ENCODE peak calls at places on chromosomes 3 and 15, in ten cellular contexts. K, N, I, P, B, Z, W, T, Q and U are unnamed samples.

GRCh38 chr3:186307594-186307993 is 54.4 kb downstream of the DGKG start:
- DNase-seq in K (peak; percentile 14), N (peak; percentile 34), I (no peak), P (no peak), B (no peak), Z (peak; percentile 47), W (no peak), T (peak; percentile 42), Q (no peak), U (no peak)

GRCh38 chr3:15291589-15292541 is 40.5 kb downstream of the SH3BP5 start:
- DNase-seq in K (peak; percentile 35), N (no peak), I (no peak), P (no peak), B (no peak), Z (no peak), W (no peak), T (no peak), Q (no peak), U (no peak)

GRCh38 chr15:70856884-70857546 is 3.1 kb upstream of the LARP6 start:
- DNase-seq in K (peak; percentile 65), N (peak; percentile 100), I (peak; percentile 79), P (no peak), B (no peak), Z (no peak), W (peak; percentile 68), T (peak; percentile 93), Q (no peak), U (peak; percentile 61)

GRCh38 chr3:54784021-54784420 is 143.8 kb downstream of the LRTM1 start:
- DNase-seq in K (peak; percentile 60), N (no peak), I (no peak), P (no peak), B (no peak), Z (no peak), W (no peak), T (no peak), Q (no peak), U (peak; percentile 15)

GRCh38 chr3:132180337-132180791 is 136.8 kb upstream of the ACP3 start:
- DNase-seq in K (peak; percentile 24), N (peak; percentile 45), I (no peak), P (no peak), B (no peak), Z (no peak), W (no peak), T (peak; percentile 55), Q (no peak), U (no peak)

GRCh38 chr15:75307778-75308390 is 25.2 kb downstream of the GOLGA6D start:
- DNase-seq in K (peak; percentile 84), N (peak; percentile 34), I (peak; percentile 65), P (peak; percentile 2), B (no peak), Z (peak; percentile 25), W (peak; percentile 69), T (no peak), Q (peak; percentile 72), U (peak; percentile 68)

GRCh38 chr15:80437492-80437891 is 33.3 kb downstream of the ARNT2 start:
- DNase-seq in K (no peak), N (no peak), I (no peak), P (no peak), B (no peak), Z (no peak), W (no peak), T (no peak), Q (peak; percentile 72), U (no peak)

GRCh38 chr3:155387571-155387970 is 94.1 kb upstream of the STRIT1 start:
- DNase-seq in K (no peak), N (no peak), I (no peak), P (no peak), B (no peak), Z (no peak), W (no peak), T (no peak), Q (no peak), U (no peak)

GRCh38 chr3:72555714-72556113 is 292.5 kb downstream of the SHQ1 start:
- DNase-seq in K (no peak), N (no peak), I (no peak), P (no peak), B (no peak), Z (no peak), W (no peak), T (no peak), Q (no peak), U (no peak)

GRCh38 chr3:66997560-66998074 is 490 bp upstream of the KBTBD8 start:
- DNase-seq in K (peak; percentile 23), N (peak; percentile 59), I (no peak), P (no peak), B (peak; percentile 46), Z (no peak), W (no peak), T (peak; percentile 84), Q (no peak), U (peak; percentile 3)

GRCh38 chr15:95563634-95564033 is 766.9 kb upstream of the NR2F2 start:
- DNase-seq in K (no peak), N (no peak), I (no peak), P (no peak), B (no peak), Z (no peak), W (no peak), T (no peak), Q (no peak), U (no peak)

GRCh38 chr3:43255675-43256074 is 30.7 kb upstream of the SNRK start:
- DNase-seq in K (no peak), N (no peak), I (no peak), P (no peak), B (no peak), Z (no peak), W (no peak), T (no peak), Q (no peak), U (no peak)

GRCh38 chr15:74377831-74378766 is 10.7 kb upstream of the CYP11A1 start:
- DNase-seq in K (no peak), N (no peak), I (no peak), P (no peak), B (no peak), Z (no peak), W (no peak), T (no peak), Q (no peak), U (no peak)

GRCh38 chr15:43423793-43424192 is 52.9 kb downstream of the TUBGCP4 start:
- DNase-seq in K (no peak), N (no peak), I (no peak), P (no peak), B (no peak), Z (no peak), W (no peak), T (no peak), Q (no peak), U (no peak)

GRCh38 chr15:60535743-60536142 is 56.8 kb upstream of the ICE2 start:
- DNase-seq in K (no peak), N (no peak), I (no peak), P (no peak), B (no peak), Z (no peak), W (no peak), T (no peak), Q (no peak), U (no peak)

GRCh38 chr15:41417418-41417811 is 520 bp downstream of the RTF1 start:
- DNase-seq in K (peak; percentile 46), N (peak; percentile 47), I (no peak), P (no peak), B (no peak), Z (no peak), W (no peak), T (no peak), Q (no peak), U (no peak)

GRCh38 chr15:51718199-51718598 is 19.3 kb downstream of the LYSMD2 start:
- DNase-seq in K (no peak), N (no peak), I (no peak), P (no peak), B (no peak), Z (no peak), W (no peak), T (no peak), Q (no peak), U (no peak)

GRCh38 chr3:155682437-155682836 is 62.4 kb downstream of the PLCH1 start:
- DNase-seq in K (no peak), N (no peak), I (no peak), P (no peak), B (no peak), Z (no peak), W (no peak), T (no peak), Q (no peak), U (no peak)

GRCh38 chr3:4223783-4224182 is 79.4 kb upstream of the SETMAR start:
- DNase-seq in K (no peak), N (no peak), I (no peak), P (no peak), B (no peak), Z (no peak), W (no peak), T (no peak), Q (no peak), U (no peak)